ENCODE peak calls at places on chromosomes 6 and 20, in seven cellular contexts. Q is CD8-positive, alpha-beta T cell; O is right cardiac atrium; J is lung; H is CD4-positive, alpha-beta memory T cell; I is aorta; U is neuronal stem cell. E is an unnamed sample. For H3K27me3, the result is how much of the 10 kb centered on the place peaks cover.

GRCh38 chr20:35626386-35627001 is 10.9 kb downstream of the SPAG4 start:
- DNase-seq in Q (no peak), O (no peak), J (no peak), H (no peak), I (no peak), U (no peak), E (no peak)

GRCh38 chr20:45358282-45359068 is 4.5 kb upstream of the SYS1 start:
- DNase-seq in Q (no peak), O (peak), J (peak), H (no peak), I (peak), U (no peak), E (no peak)

GRCh38 chr6:106799008-106799952 is 169.9 kb downstream of the QRSL1 start:
- DNase-seq in Q (no peak), O (no peak), J (no peak), H (no peak), I (no peak), U (no peak), E (peak)

GRCh38 chr6:112203577-112204349 is 50.6 kb downstream of the LAMA4 start:
- DNase-seq in Q (no peak), O (no peak), J (no peak), H (no peak), I (no peak), U (no peak), E (no peak)

GRCh38 chr6:89978749-89979145 is 84.5 kb downstream of the GJA10 start:
- DNase-seq in Q (no peak), O (no peak), J (no peak), H (no peak), I (no peak), U (no peak), E (no peak)

GRCh38 chr20:10671850-10672578 is 1.8 kb downstream of the JAG1 start:
- DNase-seq in Q (no peak), O (peak), J (peak), H (no peak), I (peak), U (no peak), E (peak)

GRCh38 chr6:20325641-20326421 is 75.8 kb upstream of the E2F3 start:
- DNase-seq in Q (no peak), O (no peak), J (no peak), H (no peak), I (no peak), U (no peak), E (no peak)

GRCh38 chr6:15037253-15037652 is 208.6 kb upstream of the JARID2 start:
- DNase-seq in Q (no peak), O (no peak), J (no peak), H (no peak), I (no peak), U (no peak), E (no peak)

GRCh38 chr20:39264506-39265172 is 302.5 kb downstream of the DHX35 start:
- DNase-seq in Q (peak), O (peak), J (peak), H (peak), I (peak), U (peak), E (peak)

GRCh38 chr20:63828545-63828944 is 2.5 kb downstream of the ZBTB46 start:
- DNase-seq in Q (no peak), O (no peak), J (no peak), H (no peak), I (no peak), U (no peak), E (no peak)

GRCh38 chr6:163416640-163417253 is 2.2 kb downstream of the QKI start:
- DNase-seq in Q (no peak), O (no peak), J (peak), H (peak), I (no peak), U (peak), E (no peak)

GRCh38 chr6:56833873-56834272 is 121.0 kb upstream of the BEND6 start:
- DNase-seq in Q (no peak), O (no peak), J (no peak), H (no peak), I (no peak), U (no peak), E (no peak)

GRCh38 chr20:51136326-51136725 is 113.4 kb upstream of the KCNG1 start:
- DNase-seq in Q (no peak), O (no peak), J (no peak), H (no peak), I (no peak), U (no peak), E (peak)

GRCh38 chr6:87575423-87575822 is 14.4 kb downstream of the RARS2 start:
- DNase-seq in Q (no peak), O (no peak), J (no peak), H (no peak), I (no peak), U (no peak), E (no peak)

GRCh38 chr20:20065366-20065765 is 13.0 kb downstream of the CFAP61 start:
- DNase-seq in Q (no peak), O (no peak), J (no peak), H (no peak), I (no peak), U (no peak), E (no peak)

GRCh38 chr20:313948-314347 is 11.4 kb upstream of the SOX12 start:
- DNase-seq in Q (no peak), O (no peak), J (no peak), H (no peak), I (no peak), U (no peak), E (no peak)

GRCh38 chr6:99129835-99130234 is 182.1 kb upstream of the FBXL4 start:
- DNase-seq in Q (no peak), O (no peak), J (no peak), H (no peak), I (no peak), U (no peak), E (no peak)
- H3K27me3 ChIP-seq in Q (under half), O (under half), J (under half), H (under half), I (under half), U (under half), E (under half)

DNA sequence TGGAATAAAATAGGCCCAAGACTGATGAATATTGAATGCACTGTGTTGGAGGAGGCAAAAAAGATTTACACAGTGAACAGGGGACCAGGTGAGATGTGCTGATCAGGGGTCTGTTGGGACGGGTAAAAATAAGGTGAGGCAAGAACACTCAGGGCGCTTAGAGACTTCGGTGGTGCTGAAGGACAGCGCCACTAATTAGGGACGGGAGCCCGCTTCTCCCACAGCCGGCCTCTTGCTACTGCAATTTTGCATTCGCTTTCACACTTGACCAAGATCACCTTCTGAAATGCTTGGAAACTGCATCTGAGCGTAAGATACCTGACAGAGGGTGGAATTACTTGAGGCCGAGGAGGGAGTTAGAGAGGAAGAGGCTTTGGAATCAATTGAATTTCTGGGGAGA is 7.3 kb downstream of the TFAP2D start:
- DNase-seq in Q (no peak), O (no peak), J (no peak), H (no peak), I (no peak), U (no peak), E (peak)
- H3K27me3 ChIP-seq in Q (under half), O (under half), J (under half), H (under half), I (under half), U (half or more), E (under half)

GRCh38 chr20:57791178-57791945 is 81.5 kb upstream of the PMEPA1 start:
- DNase-seq in Q (no peak), O (no peak), J (no peak), H (no peak), I (peak), U (no peak), E (peak)

GRCh38 chr20:57793421-57793820 is 83.6 kb upstream of the PMEPA1 start:
- DNase-seq in Q (no peak), O (no peak), J (no peak), H (no peak), I (peak), U (no peak), E (no peak)

GRCh38 chr20:57794600-57795346 is 85.0 kb upstream of the PMEPA1 start:
- DNase-seq in Q (no peak), O (no peak), J (no peak), H (no peak), I (peak), U (no peak), E (no peak)

GRCh38 chr20:57791946-57792328 is 82.1 kb upstream of the PMEPA1 start:
- DNase-seq in Q (no peak), O (no peak), J (no peak), H (no peak), I (peak), U (no peak), E (no peak)

GRCh38 chr20:57792386-57793095 is 82.7 kb upstream of the PMEPA1 start:
- DNase-seq in Q (no peak), O (no peak), J (no peak), H (no peak), I (peak), U (no peak), E (peak)
- H3K27me3 ChIP-seq in Q (under half), O (under half), J (under half), H (under half), I (under half), U (under half), E (under half)

DNA sequence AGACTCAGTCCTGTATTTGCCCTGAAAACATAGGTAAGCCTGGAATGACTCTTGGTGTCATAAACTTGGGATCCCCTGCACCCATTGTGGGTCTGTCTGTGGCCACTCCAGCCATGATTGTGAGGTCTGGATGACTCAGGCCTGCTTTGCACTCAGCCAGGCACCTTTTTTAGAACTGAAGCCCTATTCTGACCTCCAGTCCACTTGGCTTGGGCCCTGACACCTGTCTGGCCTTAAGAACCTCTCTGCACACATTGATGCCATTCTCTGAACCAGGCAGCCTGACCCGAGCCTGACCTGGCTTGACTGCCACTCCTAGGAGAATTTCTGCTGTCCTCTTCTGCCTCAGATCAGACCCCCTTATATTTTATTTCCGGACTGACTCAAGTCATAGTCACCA is 383.7 kb downstream of the MAFB start:
- DNase-seq in Q (no peak), O (no peak), J (no peak), H (no peak), I (no peak), U (no peak), E (no peak)
- H3K27me3 ChIP-seq in Q (under half), O (under half), J (under half), H (under half), I (under half), U (under half), E (under half)

GRCh38 chr20:37418591-37418990 is 72.7 kb downstream of the SRC start:
- DNase-seq in Q (no peak), O (no peak), J (no peak), H (no peak), I (no peak), U (no peak), E (no peak)

GRCh38 chr20:37416202-37417145 is 70.5 kb downstream of the SRC start:
- DNase-seq in Q (no peak), O (peak), J (no peak), H (no peak), I (no peak), U (no peak), E (no peak)

GRCh38 chr20:37419307-37419706 is 73.4 kb downstream of the SRC start:
- DNase-seq in Q (no peak), O (no peak), J (no peak), H (no peak), I (no peak), U (no peak), E (no peak)

GRCh38 chr20:37417146-37417856 is 71.4 kb downstream of the SRC start:
- DNase-seq in Q (no peak), O (no peak), J (no peak), H (no peak), I (no peak), U (no peak), E (no peak)

GRCh38 chr20:37417857-37418501 is 72.0 kb downstream of the SRC start:
- DNase-seq in Q (no peak), O (no peak), J (no peak), H (no peak), I (no peak), U (no peak), E (no peak)
- H3K27me3 ChIP-seq in Q (under half), O (under half), J (under half), H (under half), I (under half), U (under half), E (under half)

E was measured in Caco-2.